ENCODE peak calls at places on chromosomes 7 and 10, in six cellular contexts. W is MM.1S, T is lower leg skin, H is bronchial epithelial cell, A is AG10803, V is neural progenitor cell. M is an unnamed sample.

GRCh38 chr7:33495207-33495606 is 365.8 kb downstream of the BBS9 start:
- DNase-seq in V (no peak), A (peak), T (no peak), W (no peak), H (no peak), M (no peak)

GRCh38 chr7:27248911-27249723 is 6.5 kb downstream of the EVX1 start:
- DNase-seq in A (peak), W (no peak), T (no peak), V (peak), H (peak), M (no peak)

GRCh38 chr7:9013940-9014339 is 580.5 kb downstream of the NXPH1 start:
- DNase-seq in A (no peak), V (peak), H (no peak), W (no peak), T (no peak), M (no peak)

GRCh38 chr7:67854236-67854635 is 857.6 kb downstream of the TYW1 start:
- DNase-seq in W (no peak), V (no peak), H (no peak), T (no peak), A (peak), M (no peak)

GRCh38 chr7:135884495-135885237 is 92.5 kb downstream of the MTPN start:
- DNase-seq in V (no peak), W (no peak), H (no peak), A (no peak), T (no peak), M (no peak)

GRCh38 chr7:115340828-115341227 is 418.9 kb downstream of the MDFIC start:
- DNase-seq in W (no peak), T (no peak), V (no peak), A (peak), H (peak), M (no peak)

GRCh38 chr10:118447478-118447877 is 105.4 kb upstream of the FAM204A start:
- DNase-seq in V (no peak), H (no peak), A (peak), W (no peak), T (peak), M (no peak)

GRCh38 chr10:49187044-49187484 is 1.1 kb downstream of the TMEM273 start:
- DNase-seq in T (peak), W (no peak), V (no peak), H (no peak), A (no peak), M (no peak)

GRCh38 chr7:7653568-7654187 is 13.1 kb downstream of the UMAD1 start:
- DNase-seq in V (peak), T (no peak), A (no peak), W (peak), H (peak), M (peak)

GRCh38 chr10:18542832-18543231 is 108.6 kb downstream of the NSUN6 start:
- DNase-seq in T (no peak), V (no peak), A (peak), H (no peak), W (no peak), M (peak)

GRCh38 chr7:149882264-149883048 is 8.7 kb downstream of the ATP6V0E2 start:
- DNase-seq in A (peak), T (no peak), V (no peak), H (no peak), W (no peak), M (no peak)

GRCh38 chr10:10605551-10606081 is 412.1 kb upstream of the CELF2 start:
- DNase-seq in H (peak), W (no peak), V (no peak), A (peak), T (peak), M (no peak)

GRCh38 chr10:58316874-58317273 is 17.9 kb upstream of the UBE2D1 start:
- DNase-seq in T (no peak), A (no peak), W (no peak), V (no peak), H (no peak), M (no peak)

GRCh38 chr10:122469848-122470247 is 8.5 kb downstream of the HTRA1 start:
- DNase-seq in W (no peak), H (no peak), V (no peak), A (no peak), T (no peak), M (no peak)

GRCh38 chr10:70748801-70749573 is 36.2 kb downstream of the TBATA start:
- DNase-seq in W (no peak), A (no peak), V (no peak), T (no peak), H (no peak), M (no peak)

GRCh38 chr10:97278491-97278989 is 13.9 kb downstream of the ARHGAP19 start:
- DNase-seq in A (peak), V (peak), H (peak), T (no peak), W (peak), M (peak)

GRCh38 chr7:278081-278480 is 11.9 kb upstream of the FOXL3 start:
- DNase-seq in W (no peak), V (no peak), T (no peak), H (no peak), A (no peak), M (no peak)

GRCh38 chr10:73871915-73872710 is 2.2 kb downstream of the CAMK2G start:
- DNase-seq in T (no peak), W (no peak), H (no peak), A (peak), V (no peak), M (no peak)

GRCh38 chr7:117682681-117683385 is 190.4 kb downstream of the CTTNBP2 start:
- DNase-seq in A (no peak), H (peak), V (no peak), T (no peak), W (no peak), M (no peak)

GRCh38 chr7:50221028-50221427 is 83.5 kb upstream of the IKZF1 start:
- DNase-seq in T (no peak), V (no peak), W (no peak), A (no peak), H (no peak), M (no peak)

GRCh38 chr10:108385963-108386362 is 1221.5 kb upstream of the SORCS1 start:
- DNase-seq in H (no peak), W (peak), T (no peak), V (no peak), A (no peak), M (no peak)

GRCh38 chr10:95451568-95452524 is 109.3 kb downstream of the SORBS1 start:
- DNase-seq in A (peak), W (no peak), T (no peak), H (no peak), V (no peak), M (no peak)

GRCh38 chr7:91657386-91658120 is 222.9 kb downstream of the MTERF1 start:
- DNase-seq in V (no peak), H (peak), W (no peak), A (peak), T (peak), M (no peak)

GRCh38 chr10:132337019-132337418 is 5.0 kb downstream of the LRRC27 start:
- DNase-seq in A (no peak), H (peak), W (peak), T (no peak), V (peak), M (no peak)

GRCh38 chr7:155356323-155357105 is 58.8 kb downstream of the INSIG1 start:
- DNase-seq in V (peak), T (no peak), H (peak), A (no peak), W (no peak), M (no peak)

GRCh38 chr7:37194943-37195342 is 253.7 kb downstream of the ELMO1 start:
- DNase-seq in V (no peak), T (no peak), W (no peak), H (no peak), A (no peak), M (no peak)

GRCh38 chr7:121099572-121099971 is 111.1 kb downstream of the CPED1 start:
- DNase-seq in V (peak), A (no peak), H (no peak), T (no peak), W (no peak), M (no peak)
- TF ChIP-seq CTCF in V (peak), A (peak), H (no peak), T (no peak), W (peak), M (no peak)

GRCh38 chr7:6628045-6628444 is 9.1 kb upstream of the ZNF316 start:
- DNase-seq in V (no peak), T (no peak), H (peak), W (no peak), A (no peak), M (no peak)
- TF ChIP-seq CTCF in V (no peak), T (no peak), H (no peak), W (no peak), A (no peak), M (no peak)

DNA sequence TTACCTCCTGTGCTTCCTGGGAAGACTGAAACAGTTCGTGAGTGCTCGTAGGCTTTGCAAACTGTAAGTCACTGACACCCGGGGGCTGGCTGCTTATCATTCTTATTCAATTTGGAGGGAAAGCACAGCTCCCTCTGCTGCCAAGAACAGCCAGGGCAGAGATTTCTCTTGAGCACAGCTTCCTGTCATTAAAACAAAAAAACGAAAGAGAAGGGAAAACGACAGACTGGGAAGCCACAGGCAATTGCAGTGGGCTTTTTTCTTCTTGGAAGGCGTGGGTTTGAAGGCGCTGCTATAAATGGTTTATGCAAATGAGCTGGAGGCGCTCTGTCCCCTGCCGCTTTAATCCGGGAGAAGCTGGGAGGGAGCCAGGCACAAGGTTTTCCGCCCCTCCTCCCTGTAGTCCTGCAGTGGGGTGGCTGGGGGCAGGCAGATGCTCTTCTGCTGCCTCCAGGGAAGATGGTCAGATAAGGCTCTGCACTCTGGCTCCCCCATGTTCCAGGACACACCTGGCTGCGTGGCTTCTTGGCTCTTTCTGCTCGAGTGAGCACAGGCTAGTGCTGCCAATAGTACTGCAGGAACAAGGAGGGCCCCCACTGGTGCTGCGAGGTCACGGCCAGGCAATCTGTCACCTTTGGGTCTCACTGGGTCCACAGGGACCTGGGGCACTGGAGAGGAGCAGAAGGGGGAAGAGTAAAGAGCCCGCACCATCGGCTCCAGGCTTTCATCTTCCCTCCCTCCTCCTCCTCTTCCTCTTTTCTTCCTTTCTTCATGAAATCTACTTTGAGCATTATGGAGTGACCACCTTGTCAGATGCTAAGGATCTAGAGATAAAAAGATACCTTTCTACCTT is 49.5 kb downstream of the NEURL1 start:
- DNase-seq in W (peak), V (peak), A (peak), T (no peak), H (peak), M (peak)
- TF ChIP-seq CTCF in W (peak), V (peak), A (peak), T (no peak), H (peak), M (peak)

DNA sequence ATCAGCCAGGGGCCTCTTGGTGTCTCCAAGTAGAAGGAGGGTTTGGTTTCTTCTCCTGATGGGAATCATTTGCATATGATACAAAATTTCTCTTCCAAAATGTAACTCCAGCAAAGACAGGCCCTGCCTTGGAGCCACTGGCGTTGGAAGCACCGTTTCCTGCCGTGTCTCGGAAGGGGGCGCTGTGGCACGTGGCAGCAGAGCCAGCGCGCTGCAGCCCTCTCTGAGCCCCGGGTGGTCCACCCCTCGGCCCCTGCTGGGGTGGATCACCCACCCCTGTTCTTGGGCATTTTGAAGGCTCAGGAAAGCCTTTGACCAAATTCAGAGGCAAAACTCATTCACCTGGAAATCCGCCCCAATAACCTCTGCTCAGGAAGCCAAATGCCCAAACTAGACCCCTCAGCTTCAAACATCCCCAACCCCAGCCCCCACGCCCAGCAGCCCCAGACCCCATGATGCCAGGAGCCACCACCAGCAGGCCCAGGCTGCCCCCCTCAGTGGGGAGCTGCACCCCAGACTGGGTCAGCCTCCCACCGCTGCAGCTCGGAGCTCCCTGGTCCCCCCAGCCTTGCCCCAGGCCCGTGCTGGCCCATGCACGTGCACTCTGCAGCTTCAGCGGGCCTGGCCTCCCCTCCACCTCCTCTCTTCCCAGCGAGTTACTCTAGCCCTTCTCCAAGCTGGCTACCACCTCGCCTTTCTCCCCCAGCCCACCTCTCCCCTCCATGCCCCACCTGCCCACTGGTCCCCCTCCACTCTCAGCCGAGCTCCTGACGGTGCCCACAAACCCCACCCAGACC is 29.5 kb upstream of the ELFN1 start:
- DNase-seq in V (no peak), W (no peak), A (no peak), T (no peak), H (no peak), M (no peak)
- TF ChIP-seq CTCF in V (peak), W (peak), A (peak), T (no peak), H (peak), M (no peak)

M was measured in GM10248.